ENCODE peak calls at places on chromosome 21, in ten cellular contexts. T is transverse colon, W is NB4, C is lower leg skin, F is uterus, K is A549, V is adrenal gland, M is spleen, D is suprapubic skin, Z is H1. N is an unnamed sample.

GRCh38 chr21:21851205-21851604 is 853.0 kb downstream of the NCAM2 start:
- DNase-seq in K (no peak), C (no peak), M (no peak), W (no peak), F (no peak), V (no peak), D (no peak), T (no peak), Z (no peak), N (no peak)

GRCh38 chr21:45837936-45838335 is 143.6 kb upstream of the COL6A1 start:
- DNase-seq in Z (no peak), M (no peak), W (no peak), D (no peak), T (no peak), F (no peak), C (no peak), K (no peak), V (no peak), N (no peak)

GRCh38 chr21:39561128-39561527 is 51.6 kb upstream of the B3GALT5 start:
- DNase-seq in W (no peak), K (no peak), F (no peak), D (no peak), C (no peak), M (no peak), Z (no peak), V (no peak), T (no peak), N (no peak)

GRCh38 chr21:41630249-41630648 is 122.3 kb upstream of the TMPRSS2 start:
- DNase-seq in T (peak), F (peak), M (no peak), V (no peak), D (no peak), C (no peak), K (peak), Z (no peak), W (no peak), N (no peak)

GRCh38 chr21:25560151-25560783 is 47.0 kb downstream of the MRPL39 start:
- DNase-seq in W (peak), K (no peak), F (no peak), T (no peak), D (no peak), M (no peak), V (no peak), Z (no peak), C (no peak), N (no peak)

GRCh38 chr21:26550357-26550756 is 22.7 kb downstream of the CYYR1 start:
- DNase-seq in C (no peak), M (no peak), T (no peak), K (no peak), Z (no peak), V (no peak), W (no peak), F (no peak), D (no peak), N (no peak)

GRCh38 chr21:40667964-40668363 is 179.0 kb downstream of the DSCAM start:
- DNase-seq in C (no peak), K (no peak), V (no peak), T (no peak), W (no peak), F (no peak), M (no peak), Z (no peak), D (no peak), N (no peak)

GRCh38 chr21:34126269-34126668 is 52.9 kb downstream of the MRPS6 start:
- DNase-seq in W (no peak), V (no peak), C (no peak), M (no peak), Z (no peak), F (no peak), T (no peak), D (no peak), K (no peak), N (no peak)

GRCh38 chr21:43958364-43959158 is 53.5 kb upstream of the TRAPPC10 start:
- DNase-seq in C (no peak), Z (no peak), D (no peak), W (no peak), M (no peak), K (no peak), V (no peak), T (no peak), F (no peak), N (no peak)

GRCh38 chr21:46056450-46056903 is 41.4 kb upstream of the COL6A2 start:
- DNase-seq in W (peak), Z (peak), F (peak), T (peak), K (no peak), C (peak), D (peak), V (peak), M (peak), N (no peak)

GRCh38 chr21:38664821-38665220 is 140.9 kb upstream of the ETS2 start:
- DNase-seq in K (no peak), V (no peak), M (no peak), D (no peak), W (peak), T (no peak), Z (no peak), F (no peak), C (no peak), N (no peak)

GRCh38 chr21:34642211-34643075 is 26.4 kb upstream of the CLIC6 start:
- DNase-seq in T (no peak), D (no peak), M (no peak), C (peak), V (no peak), W (peak), K (no peak), Z (no peak), F (no peak), N (peak)

GRCh38 chr21:34910396-34910795 is 138.7 kb downstream of the RUNX1 start:
- DNase-seq in F (no peak), V (no peak), C (no peak), W (no peak), D (no peak), T (no peak), Z (no peak), M (no peak), K (no peak), N (no peak)

GRCh38 chr21:14121719-14122118 is 89.0 kb downstream of the LIPI start:
- DNase-seq in D (no peak), C (no peak), F (no peak), M (no peak), V (no peak), Z (no peak), W (no peak), K (no peak), T (no peak), N (no peak)

GRCh38 chr21:38950388-38951094 is 144.8 kb downstream of the ETS2 start:
- DNase-seq in M (no peak), K (no peak), Z (no peak), W (peak), C (no peak), F (no peak), T (peak), V (no peak), D (no peak), N (no peak)

GRCh38 chr21:46172863-46173528 is 11.3 kb downstream of the SPATC1L start:
- DNase-seq in D (peak), Z (no peak), T (no peak), V (no peak), M (no peak), F (no peak), K (no peak), W (no peak), C (peak), N (no peak)

GRCh38 chr21:40388046-40388445 is 458.9 kb downstream of the DSCAM start:
- DNase-seq in T (no peak), C (no peak), V (no peak), W (no peak), K (no peak), M (no peak), D (no peak), F (no peak), Z (no peak), N (no peak)

GRCh38 chr21:38938343-38938742 is 132.6 kb downstream of the ETS2 start:
- DNase-seq in Z (no peak), C (no peak), M (no peak), V (no peak), F (no peak), W (peak), K (no peak), D (no peak), T (no peak), N (no peak)

GRCh38 chr21:44653656-44654575 is 543 bp downstream of the KRTAP12-4 start:
- DNase-seq in K (no peak), F (no peak), Z (no peak), C (peak), D (no peak), T (no peak), W (no peak), V (no peak), M (no peak), N (no peak)

DNA sequence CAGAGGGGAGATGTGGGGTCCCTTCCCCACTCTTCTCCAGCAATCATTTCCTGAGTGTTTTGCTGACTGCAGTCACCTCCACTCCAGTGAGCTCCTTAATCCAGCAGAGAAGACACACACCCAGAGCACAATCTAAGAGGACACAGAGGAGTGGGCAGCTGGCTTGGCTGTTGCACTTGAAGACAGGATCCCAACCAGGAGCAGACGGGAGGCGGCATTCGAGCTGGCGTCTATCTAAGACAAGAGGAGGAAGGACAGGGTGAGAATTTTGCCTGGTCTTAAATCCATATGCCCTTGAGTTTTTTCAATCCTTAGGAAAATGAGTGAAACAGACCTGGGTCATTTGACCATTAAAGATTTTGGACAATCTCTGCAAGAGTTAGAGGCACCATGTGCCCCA is 56.1 kb upstream of the SIM2 start:
- DNase-seq in F (no peak), Z (no peak), W (no peak), K (no peak), T (no peak), V (no peak), D (no peak), C (peak), M (no peak), N (no peak)
- TF ChIP-seq POLR2A in F (no peak), Z (no peak), W (no peak), K (no peak), T (no peak), V (no peak), D (no peak), C (no peak), M (no peak), N (no peak)

GRCh38 chr21:17461014-17461413 is 51.8 kb upstream of the CXADR start:
- DNase-seq in W (no peak), K (peak), T (no peak), Z (no peak), D (no peak), M (no peak), C (no peak), V (peak), F (peak), N (no peak)

GRCh38 chr21:17460094-17460493 is 52.7 kb upstream of the CXADR start:
- DNase-seq in M (no peak), T (no peak), K (no peak), V (no peak), C (no peak), W (no peak), F (no peak), Z (no peak), D (no peak), N (no peak)

GRCh38 chr21:17463441-17463840 is 49.4 kb upstream of the CXADR start:
- DNase-seq in W (no peak), K (peak), D (no peak), M (no peak), Z (no peak), V (peak), T (no peak), C (no peak), F (peak), N (no peak)

GRCh38 chr21:17461582-17461981 is 51.3 kb upstream of the CXADR start:
- DNase-seq in W (no peak), T (no peak), V (peak), K (no peak), C (no peak), Z (no peak), F (peak), D (no peak), M (no peak), N (no peak)

GRCh38 chr21:17462276-17462981 is 50.4 kb upstream of the CXADR start:
- DNase-seq in W (no peak), T (peak), C (no peak), M (no peak), Z (no peak), K (peak), V (no peak), D (no peak), F (no peak), N (no peak)
- TF ChIP-seq POLR2A in W (no peak), T (no peak), C (no peak), M (no peak), Z (no peak), K (no peak), V (no peak), D (no peak), F (no peak), N (no peak)

GRCh38 chr21:37521658-37522057 is 155.1 kb downstream of the DYRK1A start:
- DNase-seq in Z (no peak), V (no peak), K (no peak), W (no peak), T (no peak), M (no peak), F (no peak), C (no peak), D (no peak), N (no peak)
- TF ChIP-seq POLR2A in Z (no peak), V (no peak), K (no peak), W (no peak), T (no peak), M (no peak), F (no peak), C (no peak), D (no peak), N (no peak)

GRCh38 chr21:29315155-29315749 is 16.5 kb downstream of the BACH1 start:
- DNase-seq in K (no peak), M (no peak), V (no peak), F (no peak), W (no peak), C (no peak), Z (no peak), D (no peak), T (no peak), N (no peak)
- TF ChIP-seq POLR2A in K (no peak), M (no peak), V (no peak), F (no peak), W (no peak), C (no peak), Z (no peak), D (no peak), T (no peak), N (no peak)

GRCh38 chr21:31343680-31344480 is at the start of gene TIAM1:
- DNase-seq in W (peak), M (no peak), K (no peak), F (peak), V (peak), Z (peak), C (peak), T (peak), D (peak), N (no peak)
- TF ChIP-seq POLR2A in W (no peak), M (no peak), K (no peak), F (no peak), V (no peak), Z (peak), C (no peak), T (no peak), D (peak), N (no peak)